ENCODE peak calls at places on chromosomes 5 and 9, in ten cellular contexts. W is H7; G is effector memory CD4-positive, alpha-beta T cell; X is mesendoderm; P is heart right ventricle; M is mammary epithelial cell; Y is thyroid gland; K is right cardiac atrium; D is heart left ventricle; N is GM23338. T is an unnamed sample.

GRCh38 chr5:132962429-132962928 is 955 bp downstream of the AFF4 start:
- DNase-seq in W (peak), G (no peak), X (peak), P (peak), M (peak), Y (peak), K (no peak), D (no peak), N (peak), T (no peak)

GRCh38 chr9:99056876-99057664 is 47.8 kb upstream of the TGFBR1 start:
- DNase-seq in W (no peak), G (no peak), X (no peak), P (no peak), M (peak), Y (no peak), K (no peak), D (no peak), N (no peak), T (no peak)

GRCh38 chr9:37941253-37941652 is 37.3 kb upstream of the SLC25A51 start:
- DNase-seq in W (peak), G (no peak), X (no peak), P (no peak), M (no peak), Y (no peak), K (no peak), D (no peak), N (no peak), T (no peak)

GRCh38 chr5:15852949-15853348 is 326.6 kb downstream of the MARCHF11 start:
- DNase-seq in W (no peak), G (no peak), X (no peak), P (no peak), M (no peak), Y (no peak), K (no peak), D (no peak), N (no peak), T (no peak)

GRCh38 chr5:34663771-34664496 is 7.8 kb downstream of the RAI14 start:
- DNase-seq in W (no peak), G (no peak), X (no peak), P (no peak), M (no peak), Y (no peak), K (no peak), D (no peak), N (no peak), T (no peak)

GRCh38 chr5:64486163-64486562 is 19.7 kb upstream of the RGS7BP start:
- DNase-seq in W (no peak), G (no peak), X (no peak), P (no peak), M (no peak), Y (no peak), K (no peak), D (no peak), N (no peak), T (no peak)

GRCh38 chr9:135580664-135581380 is 19.3 kb downstream of the PAEP start:
- DNase-seq in W (no peak), G (no peak), X (no peak), P (no peak), M (no peak), Y (no peak), K (no peak), D (no peak), N (no peak), T (no peak)

GRCh38 chr9:81268048-81268447 is 421.3 kb downstream of the TLE1 start:
- DNase-seq in W (no peak), G (no peak), X (no peak), P (no peak), M (no peak), Y (no peak), K (no peak), D (no peak), N (no peak), T (no peak)

GRCh38 chr5:173771743-173772406 is 116.3 kb upstream of the CPEB4 start:
- DNase-seq in W (no peak), G (no peak), X (no peak), P (no peak), M (no peak), Y (no peak), K (no peak), D (no peak), N (no peak), T (no peak)

GRCh38 chr9:108186996-108187395 is 668.8 kb downstream of the ACTL7B start:
- DNase-seq in W (no peak), G (no peak), X (no peak), P (peak), M (no peak), Y (peak), K (peak), D (peak), N (no peak), T (peak)

GRCh38 chr5:61578858-61579503 is 246.9 kb downstream of the ZSWIM6 start:
- DNase-seq in W (no peak), G (no peak), X (no peak), P (no peak), M (no peak), Y (no peak), K (no peak), D (no peak), N (no peak), T (no peak)

GRCh38 chr9:137550241-137550621 is at the start of gene PNPLA7:
- DNase-seq in W (peak), G (peak), X (peak), P (peak), M (peak), Y (peak), K (peak), D (peak), N (peak), T (peak)

GRCh38 chr5:131589510-131590348 is 45.3 kb downstream of the RAPGEF6 start:
- DNase-seq in W (peak), G (no peak), X (peak), P (no peak), M (peak), Y (no peak), K (no peak), D (no peak), N (peak), T (no peak)

GRCh38 chr9:127773245-127773644 is 5.2 kb downstream of the SH2D3C start:
- DNase-seq in W (no peak), G (no peak), X (no peak), P (no peak), M (no peak), Y (no peak), K (peak), D (no peak), N (no peak), T (no peak)

GRCh38 chr5:151694035-151694485 is 7.3 kb upstream of the SPARC start:
- DNase-seq in W (no peak), G (no peak), X (no peak), P (no peak), M (peak), Y (no peak), K (no peak), D (no peak), N (no peak), T (no peak)

GRCh38 chr5:31237159-31237558 is 43.7 kb downstream of the CDH6 start:
- DNase-seq in W (no peak), G (no peak), X (peak), P (no peak), M (no peak), Y (no peak), K (no peak), D (no peak), N (peak), T (no peak)

GRCh38 chr9:137531099-137531765 is 19.0 kb downstream of the PNPLA7 start:
- DNase-seq in W (peak), G (no peak), X (no peak), P (no peak), M (no peak), Y (no peak), K (no peak), D (no peak), N (no peak), T (no peak)

GRCh38 chr9:121474225-121474947 is 25.3 kb downstream of the GGTA1 start:
- DNase-seq in W (no peak), G (no peak), X (peak), P (no peak), M (no peak), Y (no peak), K (no peak), D (peak), N (peak), T (no peak)

GRCh38 chr5:80255425-80255751 is 460 bp downstream of the SERINC5 start:
- DNase-seq in W (peak), G (no peak), X (peak), P (peak), M (peak), Y (peak), K (peak), D (peak), N (no peak), T (peak)

GRCh38 chr9:71760901-71761300 is 7.4 kb downstream of the CEMIP2 start:
- DNase-seq in W (peak), G (no peak), X (peak), P (no peak), M (no peak), Y (no peak), K (no peak), D (no peak), N (peak), T (no peak)

GRCh38 chr5:135150767-135151166 is 116.7 kb upstream of the PITX1 start:
- DNase-seq in W (no peak), G (no peak), X (no peak), P (no peak), M (no peak), Y (no peak), K (no peak), D (no peak), N (no peak), T (no peak)

GRCh38 chr9:22170162-22170932 is 161.2 kb upstream of the CDKN2B start:
- DNase-seq in W (no peak), G (no peak), X (no peak), P (no peak), M (peak), Y (no peak), K (no peak), D (no peak), N (no peak), T (no peak)

GRCh38 chr5:31157719-31158118 is 35.8 kb upstream of the CDH6 start:
- DNase-seq in W (no peak), G (no peak), X (no peak), P (no peak), M (no peak), Y (no peak), K (no peak), D (no peak), N (no peak), T (no peak)

GRCh38 chr5:90586469-90586868 is 27.9 kb downstream of the ADGRV1 start:
- DNase-seq in W (no peak), G (no peak), X (no peak), P (no peak), M (no peak), Y (no peak), K (no peak), D (no peak), N (no peak), T (no peak)

GRCh38 chr5:7374186-7374585 is 21.8 kb upstream of the ADCY2 start:
- DNase-seq in W (no peak), G (no peak), X (no peak), P (no peak), M (no peak), Y (no peak), K (no peak), D (no peak), N (no peak), T (no peak)

GRCh38 chr5:35009059-35009458 is 38.7 kb downstream of the AGXT2 start:
- DNase-seq in W (no peak), G (no peak), X (peak), P (no peak), M (no peak), Y (no peak), K (no peak), D (no peak), N (no peak), T (no peak)

GRCh38 chr5:159533197-159533596 is 202.9 kb upstream of the IL12B start:
- DNase-seq in W (no peak), G (no peak), X (peak), P (no peak), M (peak), Y (no peak), K (no peak), D (no peak), N (no peak), T (no peak)

GRCh38 chr5:52727568-52727967 is 60.1 kb upstream of the ITGA1 start:
- DNase-seq in W (no peak), G (no peak), X (peak), P (peak), M (peak), Y (peak), K (peak), D (no peak), N (peak), T (no peak)

GRCh38 chr9:16289639-16290038 is 580.8 kb downstream of the BNC2 start:
- DNase-seq in W (no peak), G (no peak), X (no peak), P (no peak), M (no peak), Y (no peak), K (no peak), D (no peak), N (no peak), T (no peak)

GRCh38 chr5:85703296-85703695 is 914.4 kb upstream of the COX7C start:
- DNase-seq in W (no peak), G (no peak), X (no peak), P (no peak), M (no peak), Y (no peak), K (no peak), D (no peak), N (no peak), T (no peak)

GRCh38 chr5:151719228-151719861 is 32.6 kb upstream of the SPARC start:
- DNase-seq in W (no peak), G (no peak), X (peak), P (peak), M (no peak), Y (peak), K (peak), D (peak), N (peak), T (no peak)

GRCh38 chr5:116153687-116154174 is 68.9 kb downstream of the COMMD10 start:
- DNase-seq in W (no peak), G (no peak), X (no peak), P (no peak), M (no peak), Y (no peak), K (no peak), D (no peak), N (no peak), T (no peak)

GRCh38 chr9:113368960-113369582 is 7.7 kb downstream of the HDHD3 start:
- DNase-seq in W (no peak), G (no peak), X (no peak), P (no peak), M (no peak), Y (no peak), K (no peak), D (no peak), N (no peak), T (no peak)

GRCh38 chr5:173283318-173284288 is 44.6 kb downstream of the STC2 start:
- DNase-seq in W (peak), G (peak), X (peak), P (peak), M (peak), Y (peak), K (peak), D (peak), N (peak), T (peak)

GRCh38 chr9:35728041-35728971 is 3.7 kb downstream of the TLN1 start:
- DNase-seq in W (peak), G (no peak), X (peak), P (peak), M (peak), Y (peak), K (peak), D (peak), N (peak), T (peak)

GRCh38 chr9:35726876-35727438 is 5.0 kb downstream of the TLN1 start:
- DNase-seq in W (no peak), G (no peak), X (no peak), P (peak), M (peak), Y (peak), K (peak), D (peak), N (peak), T (peak)

GRCh38 chr9:35729700-35730485 is 2.1 kb downstream of the TLN1 start:
- DNase-seq in W (peak), G (no peak), X (peak), P (peak), M (peak), Y (peak), K (peak), D (peak), N (peak), T (peak)

GRCh38 chr9:35729101-35729500 is 2.9 kb downstream of the TLN1 start:
- DNase-seq in W (no peak), G (no peak), X (no peak), P (no peak), M (no peak), Y (no peak), K (no peak), D (peak), N (no peak), T (no peak)

GRCh38 chr9:35727676-35728040 is 4.3 kb downstream of the TLN1 start:
- DNase-seq in W (no peak), G (no peak), X (no peak), P (no peak), M (no peak), Y (no peak), K (no peak), D (peak), N (no peak), T (peak)
- H3K4me3 ChIP-seq in W (no peak), G (no peak), X (no peak), P (peak), M (peak), Y (no peak), K (peak), D (peak), N (peak), T (no peak)

GRCh38 chr5:1652873-1653707 is 129.3 kb upstream of the LPCAT1 start:
- DNase-seq in W (peak), G (no peak), X (no peak), P (no peak), M (peak), Y (peak), K (no peak), D (peak), N (peak), T (peak)
- H3K4me3 ChIP-seq in W (peak), G (no peak), X (no peak), P (peak), M (no peak), Y (no peak), K (no peak), D (peak), N (peak), T (peak)

GRCh38 chr9:110050925-110051355 is 157.0 kb downstream of the C9orf152 start:
- DNase-seq in W (no peak), G (no peak), X (peak), P (no peak), M (peak), Y (peak), K (no peak), D (no peak), N (no peak), T (no peak)
- H3K4me3 ChIP-seq in W (no peak), G (no peak), X (no peak), P (peak), M (peak), Y (no peak), K (peak), D (peak), N (no peak), T (no peak)

GRCh38 chr9:97504381-97505216 is 3.1 kb downstream of the TMOD1 start:
- DNase-seq in W (no peak), G (no peak), X (peak), P (peak), M (no peak), Y (no peak), K (no peak), D (no peak), N (no peak), T (no peak)

GRCh38 chr9:97503862-97504210 is 2.4 kb downstream of the TMOD1 start:
- DNase-seq in W (no peak), G (no peak), X (peak), P (no peak), M (no peak), Y (no peak), K (no peak), D (no peak), N (no peak), T (no peak)

GRCh38 chr9:97502222-97502983 is 937 bp downstream of the TMOD1 start:
- DNase-seq in W (peak), G (no peak), X (peak), P (peak), M (no peak), Y (peak), K (peak), D (peak), N (peak), T (no peak)

GRCh38 chr9:97501972-97502221 is 431 bp downstream of the TMOD1 start:
- DNase-seq in W (peak), G (no peak), X (no peak), P (no peak), M (no peak), Y (no peak), K (no peak), D (no peak), N (peak), T (no peak)

DNA sequence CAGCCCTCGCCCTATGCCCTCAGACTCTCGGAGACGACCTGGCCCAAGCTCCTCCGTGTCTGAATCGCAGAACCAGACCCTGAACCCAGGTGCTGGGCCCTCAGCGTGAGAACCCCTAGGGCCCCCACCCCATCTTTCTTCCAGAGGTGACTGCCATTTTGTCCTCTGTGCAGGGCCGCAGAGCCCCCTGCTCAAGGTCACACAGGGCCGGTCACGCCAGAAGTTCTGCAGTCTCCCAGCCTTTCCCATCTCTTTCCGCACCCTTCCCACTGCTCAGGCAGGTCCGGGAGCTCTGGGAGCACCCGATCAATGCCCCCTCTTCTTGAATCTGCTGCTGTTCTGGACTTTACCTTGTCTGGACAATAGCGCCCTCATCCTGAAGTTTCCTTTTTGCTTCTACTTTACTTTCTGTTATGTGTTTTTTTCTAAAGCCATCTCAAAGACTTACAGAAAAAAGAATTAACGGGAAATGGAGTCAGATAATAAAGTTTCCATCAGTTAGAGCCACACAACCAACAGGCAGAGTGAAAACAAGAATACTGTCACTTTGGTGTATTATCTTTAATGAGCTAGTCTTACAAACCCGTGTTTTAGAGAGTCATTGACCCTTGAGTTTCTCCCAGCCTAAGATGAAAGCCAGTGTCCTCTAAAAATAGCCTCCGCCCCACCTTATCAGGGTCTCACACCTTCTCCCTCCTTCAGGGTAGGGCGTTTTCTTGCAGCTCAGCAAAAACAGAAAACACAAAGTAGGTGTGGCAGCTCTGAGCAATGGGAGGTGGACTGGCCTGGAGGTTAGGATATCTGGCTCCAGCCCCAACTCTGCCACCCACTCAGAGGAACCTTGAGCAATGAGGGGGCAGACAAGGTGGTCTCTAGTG is 1.8 kb downstream of the TMOD1 start:
- DNase-seq in W (peak), G (no peak), X (peak), P (peak), M (no peak), Y (no peak), K (no peak), D (no peak), N (peak), T (no peak)
- H3K4me3 ChIP-seq in W (peak), G (no peak), X (peak), P (peak), M (no peak), Y (peak), K (peak), D (peak), N (peak), T (peak)

GRCh38 chr5:143135832-143136551 is 267.5 kb downstream of the NR3C1 start:
- DNase-seq in W (no peak), G (no peak), X (no peak), P (no peak), M (no peak), Y (no peak), K (peak), D (peak), N (no peak), T (no peak)
- H3K4me3 ChIP-seq in W (no peak), G (no peak), X (no peak), P (no peak), M (no peak), Y (no peak), K (no peak), D (no peak), N (no peak), T (no peak)

T was measured in Peyer's patch.